ENCODE peak calls at places on chromosome 10, in four cellular contexts. P, B, Z and K are unnamed samples.

GRCh38 chr10:132363921-132364593 is 32.1 kb downstream of the LRRC27 start:
- DNase-seq in Z (peak), P (no peak), B (no peak), K (peak)

GRCh38 chr10:100025528-100026070 is 15.9 kb upstream of the DNMBP start:
- DNase-seq in B (no peak), P (no peak), Z (no peak), K (no peak)

GRCh38 chr10:110512461-110513187 is 14.9 kb downstream of the DUSP5 start:
- DNase-seq in B (no peak), P (no peak), Z (peak), K (peak)

GRCh38 chr10:12181065-12181775 is 14.5 kb downstream of the NUDT5 start:
- DNase-seq in Z (peak), P (no peak), B (no peak), K (no peak)

GRCh38 chr10:13268841-13269240 is 31.0 kb downstream of the PHYH start:
- DNase-seq in P (no peak), B (peak), Z (no peak), K (peak)

GRCh38 chr10:129532838-129533237 is 65.8 kb downstream of the MGMT start:
- DNase-seq in Z (no peak), P (no peak), B (no peak), K (no peak)

GRCh38 chr10:75048669-75049098 is 62.8 kb upstream of the SAMD8 start:
- DNase-seq in B (no peak), Z (no peak), P (no peak), K (peak)

GRCh38 chr10:80986596-80986995 is 448.9 kb downstream of the SH2D4B start:
- DNase-seq in Z (no peak), B (no peak), P (no peak), K (no peak)

GRCh38 chr10:115082521-115082920 is 10.6 kb upstream of the ATRNL1 start:
- DNase-seq in B (no peak), P (no peak), Z (no peak), K (no peak)

GRCh38 chr10:8061274-8062211 is 7.1 kb downstream of the GATA3 start:
- DNase-seq in P (no peak), Z (no peak), B (peak), K (no peak)

GRCh38 chr10:52652431-52653220 is 120.0 kb downstream of the MBL2 start:
- DNase-seq in Z (peak), P (no peak), B (no peak), K (no peak)

GRCh38 chr10:114930320-114930719 is 7.7 kb upstream of the TRUB1 start:
- DNase-seq in B (no peak), Z (no peak), P (no peak), K (no peak)

GRCh38 chr10:49768329-49768728 is 6.2 kb upstream of the OGDHL start:
- DNase-seq in B (peak), P (no peak), Z (no peak), K (no peak)
- TF ChIP-seq EZH2 in B (no peak), P (no peak), Z (no peak), K (no peak)

DNA sequence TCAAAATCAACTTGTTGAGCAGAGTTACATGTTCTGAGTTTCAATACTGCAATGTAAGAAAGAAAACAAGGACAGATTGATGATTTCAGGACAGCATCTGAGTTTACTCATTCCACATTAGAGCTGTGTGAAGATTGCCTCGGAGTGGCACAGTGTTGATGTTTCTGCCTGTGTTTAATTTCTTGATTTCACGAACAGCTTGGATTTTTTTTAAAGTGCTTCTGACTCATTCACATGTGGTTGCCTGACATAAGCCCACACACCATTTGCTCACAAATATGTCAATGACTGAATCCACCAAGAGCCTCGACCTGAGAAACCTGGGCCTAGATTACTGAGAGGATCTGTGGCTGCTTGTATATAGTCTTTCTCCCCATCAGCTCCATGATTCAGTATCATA is 101.3 kb upstream of the PARD3 start:
- DNase-seq in P (no peak), Z (peak), B (no peak), K (no peak)
- H3K27ac ChIP-seq in P (no peak), Z (no peak), B (no peak), K (no peak)

DNA sequence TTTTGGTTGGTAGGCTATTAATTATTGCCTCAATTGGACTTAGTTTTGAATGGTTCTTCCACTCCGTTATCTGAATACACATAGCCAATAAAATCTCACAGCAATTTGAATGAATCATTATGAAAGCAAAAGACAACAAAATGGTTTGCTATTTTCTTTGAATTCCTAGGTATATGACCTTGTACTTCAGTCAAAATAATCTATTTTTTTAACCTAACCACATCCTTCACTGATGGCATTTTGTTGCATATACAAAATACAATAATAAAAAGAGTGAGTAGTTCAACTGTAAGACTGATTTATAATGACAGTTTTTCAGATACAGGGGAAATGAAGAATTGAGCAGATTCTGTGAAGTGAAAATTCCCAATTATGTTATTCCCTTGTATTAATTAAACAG is 433.1 kb downstream of the HTR7 start:
- DNase-seq in Z (peak), P (no peak), B (no peak), K (no peak)
- TF ChIP-seq EZH2phosphoT487 in Z (no peak), P (no peak), B (no peak), K (no peak)

DNA sequence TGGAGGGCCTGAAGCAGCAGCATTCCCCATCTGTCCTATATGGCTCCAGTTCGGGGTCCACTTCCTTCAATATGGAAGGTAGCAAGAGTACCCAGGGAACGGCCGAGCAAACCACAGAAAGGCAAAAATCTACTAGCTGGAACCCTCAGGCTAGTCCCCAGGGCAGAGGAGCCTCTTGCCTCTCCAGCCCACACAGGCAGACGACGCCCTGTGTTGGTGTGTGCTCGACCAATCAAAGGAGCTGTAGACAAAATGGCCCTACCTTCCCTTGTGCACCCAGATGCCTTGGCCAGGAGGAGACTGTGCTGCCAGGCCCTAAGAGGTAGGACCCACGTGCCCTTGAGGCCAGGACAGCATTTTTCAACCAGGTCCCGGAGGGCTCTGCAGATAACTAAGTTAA is 91.5 kb downstream of the FAM53B start:
- DNase-seq in B (no peak), P (no peak), Z (no peak), K (no peak)
- TF ChIP-seq EZH2 in B (no peak), P (no peak), Z (no peak), K (no peak)

GRCh38 chr10:72682626-72683025 is 9.3 kb upstream of the MCU start:
- DNase-seq in B (no peak), P (no peak), Z (no peak), K (no peak)

GRCh38 chr10:72685264-72685921 is 6.5 kb upstream of the MCU start:
- DNase-seq in B (no peak), Z (no peak), P (no peak), K (no peak)

DNA sequence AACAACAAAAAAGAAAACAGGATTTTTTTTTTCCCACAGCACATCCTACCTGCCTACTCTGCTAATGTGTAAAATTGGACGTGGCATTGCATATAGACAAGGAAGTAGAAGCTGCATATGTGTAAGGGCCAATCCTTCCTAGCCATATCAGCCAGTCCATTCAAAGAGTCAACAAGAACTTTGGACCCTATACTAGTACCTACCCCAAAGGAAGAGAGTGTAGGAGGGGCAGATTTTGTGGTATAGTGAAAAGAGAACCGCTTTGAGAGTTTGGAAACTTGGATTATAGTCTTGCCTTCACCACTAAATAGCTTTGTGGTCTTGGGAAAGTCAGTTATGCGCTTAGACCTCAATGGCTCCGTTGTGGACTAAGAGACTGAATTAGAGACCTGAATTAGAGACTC is 12.1 kb upstream of the MCU start:
- DNase-seq in B (no peak), P (no peak), Z (no peak), K (peak)
- H3K27ac ChIP-seq in B (no peak), P (no peak), Z (no peak), K (peak)

GRCh38 chr10:5862360-5862929 is 27.2 kb downstream of the ANKRD16 start:
- DNase-seq in B (no peak), Z (no peak), P (no peak), K (no peak)

GRCh38 chr10:5856701-5857004 is 33.0 kb downstream of the ANKRD16 start:
- DNase-seq in Z (no peak), B (no peak), P (no peak), K (no peak)

GRCh38 chr10:5858811-5859210 is 30.9 kb downstream of the ANKRD16 start:
- DNase-seq in B (no peak), Z (no peak), P (no peak), K (no peak)

GRCh38 chr10:5860039-5860438 is 29.7 kb downstream of the ANKRD16 start:
- DNase-seq in B (no peak), Z (no peak), P (no peak), K (no peak)

DNA sequence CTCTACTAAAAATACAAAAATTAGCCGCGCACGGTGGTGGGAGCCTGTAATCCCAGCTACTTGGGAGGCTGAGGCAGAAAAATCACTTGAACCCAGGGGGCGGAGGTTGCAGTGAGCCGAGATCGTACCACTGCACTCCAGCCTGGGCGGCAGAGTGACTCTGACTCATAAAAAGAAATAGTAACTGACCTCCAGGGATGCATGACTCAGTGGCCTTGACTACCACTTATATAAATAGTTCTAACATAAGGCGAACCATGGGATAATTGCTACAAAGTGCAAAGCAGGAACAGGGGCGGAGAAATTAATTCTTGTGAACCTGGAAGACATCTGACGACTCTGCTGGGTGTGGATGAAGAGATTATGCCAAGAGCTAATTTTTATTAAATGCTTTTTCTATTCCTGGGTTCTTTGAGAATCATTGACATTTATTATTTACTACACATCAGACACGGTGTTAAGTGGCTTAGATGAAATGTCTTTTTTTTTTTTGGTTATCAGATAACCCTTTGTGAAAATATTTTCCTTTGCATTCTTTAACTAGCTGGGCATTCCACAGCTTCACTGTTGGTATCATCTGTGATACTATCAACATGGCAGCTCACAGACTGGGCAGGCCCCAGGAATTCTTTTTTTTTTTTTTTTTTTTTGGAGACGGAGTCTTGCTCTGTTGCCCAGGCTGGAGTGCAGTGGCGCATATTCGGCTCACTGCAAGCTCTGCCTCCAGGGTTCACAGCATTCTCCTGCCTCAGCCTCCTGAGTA is 28.2 kb downstream of the ANKRD16 start:
- DNase-seq in P (peak), Z (peak), B (no peak), K (peak)
- TF ChIP-seq EZH2phosphoT487 in P (no peak), Z (no peak), B (no peak), K (no peak)

GRCh38 chr10:77626266-77626935 is 11.2 kb downstream of the KCNMA1 start:
- DNase-seq in P (no peak), Z (no peak), B (no peak), K (no peak)

GRCh38 chr10:77631241-77631640 is 6.4 kb downstream of the KCNMA1 start:
- DNase-seq in B (no peak), P (no peak), Z (no peak), K (no peak)

GRCh38 chr10:77633376-77633775 is 4.2 kb downstream of the KCNMA1 start:
- DNase-seq in P (no peak), B (no peak), Z (no peak), K (no peak)

GRCh38 chr10:77628906-77629730 is 8.5 kb downstream of the KCNMA1 start:
- DNase-seq in P (no peak), Z (peak), B (peak), K (no peak)

GRCh38 chr10:77629775-77630565 is 7.6 kb downstream of the KCNMA1 start:
- DNase-seq in P (no peak), B (no peak), Z (peak), K (no peak)
- TF ChIP-seq EZH2 in P (no peak), B (no peak), Z (no peak), K (no peak)

DNA sequence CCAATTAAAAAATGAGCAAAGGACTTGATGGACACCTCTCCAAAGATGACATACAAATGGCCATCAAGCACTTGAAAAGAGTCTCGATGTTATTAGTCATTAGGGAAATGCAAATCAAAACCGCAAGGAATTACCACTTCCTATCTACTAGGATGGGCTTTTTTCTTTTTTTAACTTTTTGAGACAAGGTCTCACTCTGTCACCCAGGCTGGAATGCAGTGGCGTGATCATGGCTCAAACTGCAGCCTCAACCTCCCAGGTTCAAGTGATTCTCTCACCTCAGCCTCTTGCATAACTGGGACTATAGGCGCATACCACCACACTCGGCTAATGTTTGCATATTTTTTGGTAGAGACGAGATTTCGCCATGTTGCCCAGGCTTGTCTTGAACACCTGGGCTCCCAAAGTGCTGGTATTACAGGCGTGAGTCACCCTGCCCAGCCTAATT is 13.6 kb downstream of the NKX1-2 start:
- DNase-seq in Z (no peak), B (no peak), P (no peak), K (no peak)
- H3K27ac ChIP-seq in Z (no peak), B (no peak), P (no peak), K (no peak)

GRCh38 chr10:1274098-1274745 is 218.0 kb downstream of the WDR37 start:
- DNase-seq in P (no peak), Z (no peak), B (no peak), K (no peak)
- TF ChIP-seq EZH2phosphoT487 in P (no peak), Z (no peak), B (no peak), K (no peak)